ENCODE peak calls at places on chromosome 2, in six cellular contexts. B is activated naive CD8-positive, alpha-beta T cell treated with anti-CD3 and anti-CD28 coated beads for 36 hours; P is AG04450; O is posterior cingulate gyrus; Q is stimulated activated CD4-positive, alpha-beta T cell treated with anti-CD3 and anti-CD28 coated beads, Interleukin-4, amount 100 ng/mL, for 24 hours; W is midbrain. Z is an unnamed sample.

GRCh38 chr2:85791704-85792565 is 38.1 kb downstream of the ATOH8 start:
- DNase-seq in Q (no peak), B (no peak), O (peak; percentile 6), P (no peak), W (no peak), Z (no peak)

GRCh38 chr2:105411720-105412407 is 13.0 kb upstream of the FHL2 start:
- DNase-seq in O (no peak), Q (no peak), B (no peak), W (no peak), P (no peak), Z (no peak)

GRCh38 chr2:56713161-56713676 is 529.4 kb downstream of the CCDC85A start:
- DNase-seq in Q (no peak), P (no peak), W (no peak), B (no peak), O (no peak), Z (no peak)

GRCh38 chr2:217113496-217113895 is 253.6 kb upstream of the TNP1 start:
- DNase-seq in B (no peak), Q (no peak), W (no peak), O (no peak), P (no peak), Z (no peak)

GRCh38 chr2:23301151-23301550 is 83.8 kb upstream of the KLHL29 start:
- DNase-seq in B (no peak), P (no peak), W (no peak), O (no peak), Q (no peak), Z (no peak)

GRCh38 chr2:60603533-60604190 is 50.2 kb upstream of the BCL11A start:
- DNase-seq in O (no peak), Q (no peak), P (no peak), B (no peak), W (no peak), Z (no peak)

GRCh38 chr2:47208852-47209606 is 53.9 kb upstream of the STPG4 start:
- DNase-seq in Q (no peak), W (no peak), P (no peak), B (no peak), O (no peak), Z (no peak)

GRCh38 chr2:126886201-126886905 is 12.3 kb upstream of the TEX51 start:
- DNase-seq in B (peak; percentile 77), O (peak; percentile 64), P (peak; percentile 1), Q (peak; percentile 25), W (peak; percentile 33), Z (peak; percentile 80)

GRCh38 chr2:70746076-70746475 is 21.9 kb downstream of the ADD2 start:
- DNase-seq in W (no peak), B (no peak), Q (no peak), P (no peak), O (no peak), Z (no peak)